ENCODE peak calls at places on chromosomes 11 and 22, in four cellular contexts. H is retinal pigment epithelial cell, T is suprapubic skin, E is neural progenitor cell. W is an unnamed sample.
A peak's percentile ranks its signal among the peaks of the same experiment; 100 is the strongest.

GRCh38 chr11:115104851-115105453 is 399.3 kb downstream of the CADM1 start:
- DNase-seq in H (no peak), T (no peak), E (no peak), W (no peak)

GRCh38 chr11:94968334-94968958 is 4.9 kb downstream of the CWC15 start:
- DNase-seq in H (no peak), E (no peak), T (no peak), W (peak; percentile 78)

GRCh38 chr11:118953265-118953664 is 2.8 kb upstream of the UPK2 start:
- DNase-seq in E (peak; percentile 94), T (no peak), H (no peak), W (no peak)

GRCh38 chr11:62108017-62108750 is 15.6 kb upstream of the INCENP start:
- DNase-seq in T (no peak), H (no peak), E (peak; percentile 84), W (peak; percentile 72)

GRCh38 chr22:27264184-27264583 is 537.4 kb downstream of the MN1 start:
- DNase-seq in T (no peak), H (no peak), E (no peak), W (no peak)

GRCh38 chr11:34907934-34908593 is 8.1 kb downstream of the APIP start:
- DNase-seq in E (no peak), H (no peak), T (no peak), W (no peak)

GRCh38 chr11:48096588-48097525 is 116.5 kb downstream of the PTPRJ start:
- DNase-seq in H (no peak), T (no peak), E (no peak), W (no peak)

GRCh38 chr22:40666151-40666848 is 13.0 kb upstream of the MCHR1 start:
- DNase-seq in E (no peak), T (no peak), H (no peak), W (peak; percentile 89)

GRCh38 chr11:33936745-33937612 is 45.1 kb upstream of the LMO2 start:
- DNase-seq in T (peak; percentile 82), E (no peak), H (no peak), W (peak; percentile 32)

GRCh38 chr11:6745465-6746015 is 26.2 kb downstream of the OR2AG2 start:
- DNase-seq in H (no peak), E (no peak), T (no peak), W (no peak)

GRCh38 chr22:29470159-29470855 is 9.7 kb upstream of the NEFH start:
- DNase-seq in H (no peak), T (no peak), E (peak; percentile 94), W (peak; percentile 22)

GRCh38 chr22:38148252-38148651 is 33.4 kb downstream of the PLA2G6 start:
- DNase-seq in E (no peak), H (no peak), T (peak; percentile 24), W (peak; percentile 58)

GRCh38 chr11:13277719-13278619 is at the start of gene BMAL1:
- DNase-seq in T (peak; percentile 85), H (no peak), E (peak; percentile 50), W (no peak)

GRCh38 chr22:21682385-21683175 is 16.8 kb downstream of the PPIL2 start:
- DNase-seq in E (no peak), H (no peak), T (no peak), W (no peak)

GRCh38 chr11:107849791-107850190 is 8.8 kb downstream of the SLC35F2 start:
- DNase-seq in E (no peak), H (no peak), T (no peak), W (no peak)
- TF ChIP-seq CTCF in E (no peak), H (no peak), T (no peak), W (no peak)

DNA sequence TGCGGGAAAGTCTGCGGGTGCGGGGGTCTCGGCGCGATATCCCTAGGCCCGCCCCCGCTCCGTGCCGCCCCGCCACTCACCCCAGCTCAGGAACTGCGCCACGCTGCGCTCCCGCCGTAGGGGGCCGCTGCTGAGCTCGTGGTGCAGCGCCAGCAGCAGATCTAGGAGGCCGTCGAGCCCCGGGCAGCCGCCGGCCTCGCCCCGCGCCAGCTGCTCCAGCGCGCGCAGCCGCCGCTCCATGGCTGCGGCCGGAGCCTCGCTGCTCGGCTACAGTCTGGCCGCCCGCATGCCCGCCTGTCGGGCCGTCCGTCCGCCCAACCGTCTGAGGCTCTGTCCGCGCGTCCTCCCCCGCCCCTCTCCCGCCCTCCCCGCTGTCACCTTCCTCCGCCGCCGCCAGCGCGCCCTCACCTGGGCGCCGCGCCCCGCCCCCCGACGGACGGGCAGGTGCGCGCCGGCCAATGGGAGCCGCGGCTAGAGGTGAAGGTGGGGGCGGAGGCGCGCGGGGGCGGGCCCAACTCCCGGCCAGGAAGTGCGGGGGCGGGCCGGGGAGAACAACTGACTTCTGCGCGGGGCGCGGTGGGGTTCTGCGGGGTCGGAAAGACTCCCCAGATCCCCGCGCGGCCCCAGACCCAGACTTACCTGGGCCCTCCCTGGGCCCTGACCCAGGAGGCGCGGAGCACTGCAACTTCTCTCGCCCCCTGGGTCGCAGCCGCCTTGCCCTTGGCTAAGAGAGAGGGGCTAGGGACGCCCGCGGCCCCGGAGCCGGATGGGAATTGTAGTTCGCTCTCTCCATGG is at the start of gene CDC42BPG:
- DNase-seq in H (no peak), E (peak; percentile 82), T (peak; percentile 80), W (peak; percentile 49)
- H3K4me3 ChIP-seq in H (peak within 1 kb of the TSS; percentile 40), E (peak within 1 kb of the TSS; percentile 67), T (peak within 1 kb of the TSS; percentile 62), W (no peak within 1 kb of the TSS)

DNA sequence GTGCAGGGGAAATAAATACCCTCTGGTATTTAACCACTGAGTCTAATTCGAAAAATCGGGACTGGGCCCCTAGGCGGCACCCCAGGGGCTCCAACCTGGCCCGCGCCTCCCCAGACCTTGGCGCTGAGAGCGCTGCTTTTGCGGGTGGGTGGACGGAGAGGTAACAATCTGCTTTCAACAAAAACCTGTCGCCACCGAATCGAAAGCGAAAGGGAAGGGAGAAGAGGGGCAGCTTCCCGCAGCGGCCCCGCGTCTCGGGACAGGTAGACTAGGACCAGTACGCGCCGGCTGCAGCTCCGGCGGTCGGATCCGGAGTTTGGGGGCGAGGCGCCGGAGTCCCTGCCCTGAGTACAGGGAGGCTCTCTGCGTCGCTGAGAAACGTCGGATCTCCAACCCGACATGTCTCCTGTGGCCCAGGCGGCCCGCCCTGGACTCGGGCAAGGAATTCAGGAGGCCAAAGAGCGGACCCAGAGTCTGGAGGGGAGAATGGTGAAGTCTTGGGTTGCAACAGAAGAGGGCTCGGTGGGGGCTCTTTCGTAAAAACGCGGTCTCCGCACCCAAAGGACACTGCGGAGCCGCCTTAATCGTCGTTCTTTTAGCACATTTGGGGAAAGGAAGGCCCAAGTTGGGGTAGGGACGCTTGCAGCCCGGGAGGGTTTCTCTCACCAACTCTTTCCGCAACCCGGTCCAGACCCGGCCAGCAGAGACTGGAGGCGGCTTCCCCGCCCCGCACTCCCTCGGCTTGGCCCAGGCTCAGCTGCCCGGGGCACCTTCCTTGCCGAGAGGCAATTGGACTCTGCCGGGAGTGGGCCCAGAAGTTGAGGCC is 4.1 kb downstream of the ALX4 start:
- DNase-seq in T (peak; percentile 58), E (peak; percentile 72), H (no peak), W (no peak)
- TF ChIP-seq CTCF in T (no peak), E (no peak), H (no peak), W (no peak)

GRCh38 chr11:64148200-64148916 is 17.6 kb downstream of the MACROD1 start:
- DNase-seq in T (peak; percentile 84), H (no peak), E (peak; percentile 84), W (peak; percentile 66)
- H3K4me3 ChIP-seq in T (peak overlapping the region; percentile 26), H (peak overlapping the region; percentile 26), E (peak overlapping the region; percentile 25), W (no peak overlapping the region)

GRCh38 chr11:1051356-1052132 is 15.0 kb upstream of the MUC6 start:
- DNase-seq in T (peak; percentile 57), H (no peak), E (no peak), W (no peak)
- TF ChIP-seq CTCF in T (no peak), H (no peak), E (no peak), W (no peak)

GRCh38 chr22:22870577-22871398 is 16.8 kb upstream of the IGLL5 start:
- DNase-seq in H (no peak), E (peak; percentile 42), T (no peak), W (no peak)

GRCh38 chr22:22871536-22872278 is 15.9 kb upstream of the IGLL5 start:
- DNase-seq in H (no peak), E (no peak), T (no peak), W (no peak)

GRCh38 chr22:22866381-22867111 is 21.1 kb upstream of the IGLL5 start:
- DNase-seq in E (no peak), T (no peak), H (no peak), W (no peak)

GRCh38 chr22:22865311-22866072 is 22.1 kb upstream of the IGLL5 start:
- DNase-seq in H (no peak), E (no peak), T (no peak), W (no peak)

DNA sequence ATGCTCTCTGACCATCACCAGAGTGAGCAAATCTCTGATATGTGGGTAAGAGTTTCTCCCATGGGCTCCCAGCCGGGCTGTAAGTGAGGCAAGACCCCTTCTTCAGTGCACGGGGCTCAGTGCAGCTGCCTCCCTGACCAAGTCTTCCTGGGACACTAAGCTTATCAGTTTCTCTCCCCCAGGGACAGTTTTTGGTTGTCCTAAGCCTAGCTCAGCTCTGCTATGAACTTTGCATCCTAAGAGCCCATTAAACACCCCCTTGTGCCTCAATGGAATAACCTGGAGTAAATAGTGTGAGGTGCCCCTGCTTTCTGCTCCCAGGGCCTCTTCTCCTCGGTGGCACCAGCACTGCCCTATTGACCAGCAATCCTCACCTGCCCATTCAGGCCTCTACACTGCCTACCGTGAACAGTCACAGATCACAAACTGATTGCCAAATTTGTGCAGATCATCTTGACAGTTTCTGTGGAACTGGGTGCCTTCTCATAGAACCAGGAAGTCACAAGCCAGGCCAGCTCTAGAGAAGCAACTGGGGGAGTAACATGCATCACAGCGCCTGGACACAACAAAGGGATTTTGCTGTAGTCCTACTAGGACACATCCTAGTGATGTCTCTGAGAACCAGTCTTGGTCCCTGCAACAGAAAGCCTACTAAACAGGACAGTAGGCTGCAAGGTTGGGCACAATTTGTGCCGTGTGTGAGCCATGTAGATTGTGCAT is 19.5 kb upstream of the IGLL5 start:
- DNase-seq in T (no peak), E (no peak), H (no peak), W (no peak)
- H3K4me3 ChIP-seq in T (no peak overlapping the region), E (no peak overlapping the region), H (no peak overlapping the region), W (no peak overlapping the region)

DNA sequence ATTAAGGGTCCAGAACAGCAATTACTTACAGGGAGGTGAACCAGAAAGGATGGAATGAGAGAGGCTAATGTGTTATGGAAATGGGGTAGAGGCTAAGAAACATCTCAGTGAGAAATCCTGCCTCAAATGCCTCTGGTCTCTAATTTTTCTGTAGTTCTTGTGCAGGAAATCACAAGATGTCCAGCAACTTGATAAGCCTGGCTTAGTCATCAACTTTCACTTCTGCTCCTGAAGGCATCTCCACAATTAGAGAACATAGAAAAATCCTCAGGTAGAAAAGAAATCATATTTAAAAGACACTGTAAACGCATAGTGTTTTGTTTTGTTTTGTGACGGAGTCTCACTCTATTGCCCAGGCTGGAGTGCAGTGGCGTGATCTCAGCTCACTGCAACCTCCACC is 18.7 kb downstream of the MRGPRX4 start:
- DNase-seq in T (no peak), E (peak; percentile 20), H (no peak), W (no peak)
- TF ChIP-seq CTCF in T (no peak), E (no peak), H (no peak), W (no peak)